ENCODE peak calls at places on chromosomes 6 and 20, in six cellular contexts. A, Y, F, C, K and N are unnamed samples.

GRCh38 chr20:13430346-13431002 is 208.3 kb downstream of the TASP1 start:
- DNase-seq in A (peak; percentile 13), Y (no peak), F (peak; percentile 34), C (no peak), K (no peak), N (no peak)

GRCh38 chr20:50146732-50147662 is 6.5 kb downstream of the PEDS1 start:
- DNase-seq in A (peak; percentile 88), Y (peak; percentile 65), F (no peak), C (no peak), K (no peak), N (peak; percentile 84)

GRCh38 chr6:79671605-79672266 is 40.6 kb downstream of the SH3BGRL2 start:
- DNase-seq in A (no peak), Y (peak; percentile 30), F (peak; percentile 60), C (no peak), K (peak; percentile 31), N (no peak)

GRCh38 chr20:60361761-60362410 is 403.7 kb downstream of the CDH26 start:
- DNase-seq in A (no peak), Y (no peak), F (no peak), C (no peak), K (no peak), N (no peak)

GRCh38 chr20:41617059-41617921 is 887 bp downstream of the CHD6 start:
- DNase-seq in A (peak; percentile 29), Y (peak; percentile 41), F (peak; percentile 27), C (peak; percentile 3), K (peak; percentile 44), N (peak; percentile 37)

GRCh38 chr6:158042245-158042798 is 60.7 kb downstream of the SYNJ2 start:
- DNase-seq in A (no peak), Y (no peak), F (peak; percentile 88), C (peak; percentile 78), K (peak; percentile 85), N (no peak)

GRCh38 chr20:13756551-13756950 is 28.2 kb downstream of the ESF1 start:
- DNase-seq in A (no peak), Y (no peak), F (no peak), C (no peak), K (no peak), N (no peak)

GRCh38 chr6:129730477-129731165 is 20.6 kb upstream of the ARHGAP18 start:
- DNase-seq in A (peak; percentile 62), Y (no peak), F (peak; percentile 48), C (peak; percentile 29), K (peak; percentile 57), N (peak; percentile 24)

GRCh38 chr20:25317351-25318075 is 69.6 kb downstream of the PYGB start:
- DNase-seq in A (no peak), Y (no peak), F (no peak), C (no peak), K (no peak), N (no peak)

GRCh38 chr6:32196682-32197616 is 4.5 kb upstream of the GPSM3 start:
- DNase-seq in A (no peak), Y (no peak), F (no peak), C (no peak), K (peak; percentile 38), N (peak; percentile 23)

GRCh38 chr6:43838276-43839036 is 68.4 kb downstream of the VEGFA start:
- DNase-seq in A (peak; percentile 61), Y (no peak), F (peak; percentile 90), C (peak; percentile 65), K (peak; percentile 76), N (no peak)

GRCh38 chr20:32206383-32207210 is 946 bp downstream of the PLAGL2 start:
- DNase-seq in A (no peak), Y (no peak), F (peak; percentile 36), C (no peak), K (no peak), N (no peak)

GRCh38 chr6:45351667-45352066 is 23.5 kb downstream of the RUNX2 start:
- DNase-seq in A (no peak), Y (no peak), F (no peak), C (no peak), K (no peak), N (no peak)

GRCh38 chr6:53240139-53240538 is 91.5 kb upstream of the GCM1 start:
- DNase-seq in A (no peak), Y (no peak), F (no peak), C (no peak), K (no peak), N (no peak)

GRCh38 chr6:41730531-41731436 is 4.6 kb downstream of the TFEB start:
- DNase-seq in A (no peak), Y (no peak), F (peak; percentile 66), C (peak; percentile 23), K (no peak), N (no peak)

GRCh38 chr20:55472704-55473103 is 532.6 kb downstream of the CBLN4 start:
- DNase-seq in A (no peak), Y (no peak), F (no peak), C (no peak), K (no peak), N (no peak)

GRCh38 chr6:18148304-18149025 is 6.4 kb downstream of the TPMT start:
- DNase-seq in A (no peak), Y (no peak), F (peak; percentile 97), C (peak; percentile 93), K (peak; percentile 76), N (no peak)

GRCh38 chr6:136669299-136669699 is 119.1 kb upstream of the MAP7 start:
- DNase-seq in A (no peak), Y (no peak), F (peak; percentile 99), C (peak; percentile 89), K (peak; percentile 81), N (no peak)

GRCh38 chr6:38283734-38284362 is 355.9 kb downstream of the BTBD9 start:
- DNase-seq in A (no peak), Y (no peak), F (no peak), C (peak; percentile 15), K (no peak), N (no peak)

GRCh38 chr6:35967059-35967769 is 46.3 kb upstream of the SRPK1 start:
- DNase-seq in A (no peak), Y (no peak), F (no peak), C (no peak), K (no peak), N (no peak)

GRCh38 chr20:17680836-17681740 is 954 bp downstream of the RRBP1 start:
- DNase-seq in A (peak; percentile 58), Y (peak; percentile 72), F (peak; percentile 60), C (peak; percentile 52), K (peak; percentile 74), N (peak; percentile 81)

GRCh38 chr6:149884215-149884614 is 13.7 kb downstream of the RAET1E start:
- DNase-seq in A (no peak), Y (no peak), F (peak; percentile 58), C (no peak), K (peak; percentile 55), N (no peak)

GRCh38 chr20:44123251-44123650 is 63.7 kb downstream of the JPH2 start:
- DNase-seq in A (no peak), Y (no peak), F (no peak), C (no peak), K (no peak), N (no peak)

GRCh38 chr6:137637161-137637560 is 143.0 kb upstream of the OLIG3 start:
- DNase-seq in A (peak; percentile 17), Y (no peak), F (peak; percentile 100), C (peak; percentile 82), K (peak; percentile 98), N (no peak)

GRCh38 chr20:63033635-63034510 is 27.1 kb upstream of the BHLHE23 start:
- DNase-seq in A (no peak), Y (no peak), F (no peak), C (no peak), K (no peak), N (no peak)